ENCODE peak calls at places on chromosomes 11 and 22, in four cellular contexts. T is A549, F is K562, A is GM12878. R is an unnamed sample.

GRCh38 chr11:31641477-31642062 is 132.0 kb downstream of the ELP4 start:
- DNase-seq in T (peak), A (no peak), F (peak), R (peak)

GRCh38 chr11:33172996-33173395 is 11.7 kb upstream of the CSTF3 start:
- DNase-seq in A (no peak), F (no peak), T (no peak), R (peak)

GRCh38 chr22:32328306-32329201 is 29.1 kb upstream of the RFPL3 start:
- DNase-seq in F (no peak), T (no peak), A (no peak), R (no peak)

GRCh38 chr22:19514831-19515565 is 9.2 kb downstream of the CLDN5 start:
- DNase-seq in A (no peak), T (no peak), F (no peak), R (no peak)

GRCh38 chr22:35361001-35361551 is 19.8 kb upstream of the HMOX1 start:
- DNase-seq in A (no peak), F (no peak), T (no peak), R (no peak)

GRCh38 chr11:75350743-75351540 is 519 bp downstream of the ARRB1 start:
- DNase-seq in A (no peak), F (peak), T (no peak), R (no peak)

GRCh38 chr11:128361451-128362020 is 225.8 kb downstream of the ETS1 start:
- DNase-seq in T (no peak), A (no peak), F (no peak), R (no peak)

GRCh38 chr22:47202819-47203553 is 440.5 kb downstream of the TBC1D22A start:
- DNase-seq in F (no peak), T (no peak), A (no peak), R (no peak)

GRCh38 chr11:32893947-32894827 is 1.6 kb downstream of the QSER1 start:
- DNase-seq in T (peak), F (peak), A (peak), R (peak)

GRCh38 chr22:28710889-28711285 is 30.7 kb downstream of the CHEK2 start:
- DNase-seq in T (no peak), A (no peak), F (no peak), R (no peak)

GRCh38 chr22:42814215-42814614 is 42.9 kb downstream of the ARFGAP3 start:
- DNase-seq in T (no peak), A (peak), F (no peak), R (peak)

GRCh38 chr11:46711288-46711687 is 7.7 kb upstream of the F2 start:
- DNase-seq in F (no peak), A (no peak), T (no peak), R (no peak)

GRCh38 chr11:2413735-2414579 is 13.4 kb downstream of the TSSC4 start:
- DNase-seq in T (no peak), F (no peak), A (no peak), R (no peak)

GRCh38 chr11:121389651-121390050 is 62.5 kb upstream of the SORL1 start:
- DNase-seq in T (no peak), F (no peak), A (no peak), R (no peak)

GRCh38 chr11:65773784-65774411 is 6.9 kb downstream of the AP5B1 start:
- DNase-seq in T (no peak), A (no peak), F (no peak), R (no peak)

GRCh38 chr11:71311176-71311925 is 59.0 kb upstream of the SHANK2 start:
- DNase-seq in T (no peak), A (no peak), F (no peak), R (no peak)

GRCh38 chr11:75536786-75537629 is 11.3 kb upstream of the GDPD5 start:
- DNase-seq in F (peak), A (peak), T (peak), R (no peak)

GRCh38 chr22:29382575-29383328 is 5.6 kb downstream of the AP1B1 start:
- DNase-seq in F (peak), A (no peak), T (no peak), R (no peak)

GRCh38 chr11:122650619-122651018 is 4.9 kb upstream of the UBASH3B start:
- DNase-seq in A (no peak), F (no peak), T (no peak), R (no peak)

GRCh38 chr11:67648140-67648795 is 2.3 kb downstream of the ACY3 start:
- DNase-seq in F (peak), A (no peak), T (peak), R (peak)

GRCh38 chr11:77473001-77473800 is 693 bp downstream of the PAK1 start:
- DNase-seq in A (no peak), F (peak), T (peak), R (no peak)

GRCh38 chr22:44972363-44973083 is 37.3 kb downstream of the PHF21B start:
- DNase-seq in A (no peak), F (no peak), T (no peak), R (no peak)

GRCh38 chr11:63767415-63768231 is 952 bp downstream of the ZFTA start:
- DNase-seq in A (no peak), F (peak), T (peak), R (peak)

GRCh38 chr22:37362618-37363017 is 64.7 kb downstream of the ELFN2 start:
- DNase-seq in T (no peak), F (no peak), A (no peak), R (no peak)

GRCh38 chr11:86608251-86608799 is 64.1 kb downstream of the ME3 start:
- DNase-seq in T (peak), F (peak), A (peak), R (peak)

GRCh38 chr11:122045181-122045586 is 70.8 kb downstream of the BLID start:
- DNase-seq in A (no peak), F (no peak), T (peak), R (no peak)

GRCh38 chr11:122089111-122089510 is 26.9 kb downstream of the BLID start:
- DNase-seq in A (no peak), T (no peak), F (no peak), R (no peak)

GRCh38 chr11:44931466-44931865 is 19.2 kb downstream of the TP53I11 start:
- DNase-seq in T (no peak), A (no peak), F (no peak), R (no peak)

GRCh38 chr11:125995313-125995712 is 49.5 kb downstream of the VSIG10L2 start:
- DNase-seq in F (no peak), A (no peak), T (no peak), R (no peak)

GRCh38 chr11:128727811-128728431 is 34.0 kb downstream of the FLI1 start:
- DNase-seq in T (no peak), F (no peak), A (no peak), R (no peak)

GRCh38 chr11:4991066-4991465 is 3.6 kb upstream of the OR51L1 start:
- DNase-seq in A (no peak), F (peak), T (peak), R (no peak)

GRCh38 chr11:87224486-87224885 is 186.8 kb downstream of the TMEM135 start:
- DNase-seq in F (no peak), T (no peak), A (no peak), R (no peak)

GRCh38 chr11:69032833-69033232 is 15.9 kb upstream of the TPCN2 start:
- DNase-seq in A (no peak), T (no peak), F (no peak), R (no peak)

GRCh38 chr11:78392854-78393253 is 24.8 kb downstream of the GAB2 start:
- DNase-seq in A (no peak), T (no peak), F (peak), R (no peak)

GRCh38 chr11:7604331-7604973 is 68.8 kb downstream of the CYB5R2 start:
- DNase-seq in A (no peak), F (peak), T (peak), R (no peak)

GRCh38 chr11:19344661-19345518 is 104.1 kb upstream of the E2F8 start:
- DNase-seq in F (no peak), A (no peak), T (peak), R (no peak)

GRCh38 chr22:30488121-30488520 is 16.3 kb upstream of the SEC14L3 start:
- DNase-seq in T (no peak), F (no peak), A (no peak), R (no peak)

GRCh38 chr11:73141031-73141308 is 1.1 kb downstream of the FCHSD2 start:
- DNase-seq in F (peak), T (peak), A (no peak), R (no peak)

GRCh38 chr11:88464528-88464927 is 127.0 kb upstream of the CTSC start:
- DNase-seq in A (no peak), F (no peak), T (no peak), R (no peak)

DNA sequence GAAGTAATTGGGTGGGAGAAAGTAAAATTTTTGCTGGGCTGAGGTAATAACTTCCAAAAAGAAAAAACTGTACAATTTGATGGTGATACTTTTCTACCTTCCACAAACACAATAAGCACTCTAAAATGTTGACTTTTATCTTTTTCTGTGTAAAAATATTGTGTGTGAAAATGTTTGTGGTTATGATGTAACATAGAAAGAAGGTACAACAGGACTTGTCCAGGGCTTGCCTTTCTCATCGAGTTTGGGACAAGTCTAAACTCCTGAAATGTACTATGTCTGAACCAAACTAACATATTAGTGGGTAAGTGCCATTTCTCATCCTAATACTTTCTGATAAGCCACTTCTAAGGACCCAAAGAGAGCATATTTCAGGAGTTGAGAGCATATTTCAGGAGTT is 174.2 kb upstream of the PDGFD start:
- DNase-seq in A (no peak), T (no peak), F (no peak), R (no peak)
- TF ChIP-seq BHLHE40 in A (no peak), T (no peak), F (no peak), R (no peak)

GRCh38 chr22:24088796-24089195 is 77.7 kb downstream of the CABIN1 start:
- DNase-seq in F (no peak), T (no peak), A (no peak), R (no peak)

GRCh38 chr22:24090581-24090980 is 79.5 kb downstream of the CABIN1 start:
- DNase-seq in T (no peak), F (peak), A (no peak), R (no peak)

GRCh38 chr22:24089951-24090350 is 78.8 kb downstream of the CABIN1 start:
- DNase-seq in T (no peak), A (no peak), F (no peak), R (no peak)

GRCh38 chr22:24086310-24086709 is 75.2 kb downstream of the CABIN1 start:
- DNase-seq in A (no peak), T (no peak), F (no peak), R (no peak)

DNA sequence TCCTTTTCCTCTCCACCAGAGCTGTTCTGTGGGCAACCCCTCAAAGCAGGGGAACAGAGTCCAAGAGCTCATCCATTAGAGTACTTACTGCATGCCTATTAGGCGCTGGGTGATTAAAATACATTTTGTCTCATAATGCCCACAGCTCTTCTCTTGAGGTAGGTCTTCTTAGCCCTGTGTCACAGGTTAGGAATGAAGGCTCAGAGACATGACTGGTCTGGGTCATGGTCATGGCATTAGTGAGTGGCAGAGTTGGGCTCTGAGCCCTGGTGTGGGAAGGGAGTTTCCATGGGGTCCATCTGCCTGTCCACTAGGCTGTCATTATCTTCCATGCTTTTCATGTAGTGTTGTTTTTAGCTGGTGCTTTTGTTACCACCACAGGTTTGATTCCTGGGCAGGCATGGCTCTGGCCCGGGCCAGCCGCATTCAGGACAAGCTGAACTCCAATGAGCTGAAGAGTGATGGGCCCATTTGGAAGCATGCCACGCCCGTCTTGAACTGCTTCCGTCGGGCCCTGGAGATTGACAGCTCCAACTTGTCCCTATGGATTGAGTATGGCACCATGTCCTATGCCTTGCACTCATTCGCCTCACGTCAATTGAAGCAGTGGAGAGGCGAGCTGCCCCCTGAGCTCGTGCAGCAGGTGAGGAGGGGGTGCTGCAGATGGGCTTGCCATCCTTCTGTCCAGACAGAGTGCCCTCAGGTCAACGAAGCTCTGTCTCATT is 76.1 kb downstream of the CABIN1 start:
- DNase-seq in A (no peak), T (no peak), F (no peak), R (no peak)
- TF ChIP-seq POLR2AphosphoS2 in A (no peak), T (no peak), F (no peak), R (no peak)

DNA sequence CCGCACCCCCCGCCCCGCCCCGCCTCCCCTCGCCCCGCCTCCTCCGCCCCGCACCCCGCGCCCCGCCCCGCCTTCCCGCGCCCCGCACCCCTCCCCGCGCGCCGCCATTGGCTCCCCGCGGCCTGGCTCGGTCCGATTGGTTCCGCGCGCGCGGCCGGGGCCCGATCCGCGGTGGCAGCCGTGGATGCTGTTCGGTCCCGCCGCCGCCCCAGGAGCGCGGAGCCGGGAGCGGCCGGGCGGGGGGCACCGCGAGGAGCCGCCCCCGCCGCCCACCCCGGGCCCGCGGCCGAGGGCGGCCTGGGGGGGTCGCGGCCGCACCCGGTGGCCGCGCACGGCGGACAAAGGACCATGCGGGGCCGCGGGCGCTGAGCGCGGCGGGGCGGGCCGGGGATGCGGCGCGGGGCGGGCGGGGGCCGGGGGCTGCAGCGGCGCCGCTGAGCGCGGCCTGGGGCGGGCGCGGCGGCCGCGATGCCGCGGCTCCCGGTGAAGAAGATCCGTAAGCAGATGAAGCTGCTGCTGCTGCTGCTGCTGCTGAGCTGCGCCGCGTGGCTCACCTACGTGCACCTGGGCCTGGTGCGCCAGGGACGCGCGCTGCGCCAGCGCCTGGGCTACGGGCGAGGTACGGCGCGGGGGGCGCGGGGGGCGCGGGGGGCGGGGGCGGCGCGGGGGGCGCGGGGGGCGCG is at the start of gene B4GALNT4:
- DNase-seq in T (no peak), F (peak), A (no peak), R (no peak)
- TF ChIP-seq ESRRA in T (no peak), F (no peak), A (no peak), R (no peak)

DNA sequence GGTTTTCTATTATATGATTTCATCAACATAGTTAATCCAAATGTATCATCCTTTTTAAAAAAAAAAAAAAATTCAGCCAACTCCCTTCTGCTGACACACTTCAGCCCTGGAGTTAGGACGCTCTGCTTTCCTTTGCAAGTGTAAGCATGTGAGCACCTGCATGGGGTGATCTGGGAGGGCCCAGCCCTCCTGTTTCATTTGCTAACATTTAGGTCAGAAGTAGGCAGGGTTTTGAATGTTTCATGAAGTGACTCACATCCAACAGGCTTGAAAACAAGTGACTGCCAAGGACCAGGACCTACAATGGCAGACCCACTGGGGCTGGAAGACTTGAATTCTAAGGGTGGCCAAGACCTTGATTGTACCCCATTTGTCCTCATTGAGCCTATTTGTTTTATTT is 137.4 kb downstream of the CD44 start:
- DNase-seq in F (no peak), A (no peak), T (peak), R (no peak)
- TF ChIP-seq BHLHE40 in F (no peak), A (no peak), T (no peak), R (no peak)

DNA sequence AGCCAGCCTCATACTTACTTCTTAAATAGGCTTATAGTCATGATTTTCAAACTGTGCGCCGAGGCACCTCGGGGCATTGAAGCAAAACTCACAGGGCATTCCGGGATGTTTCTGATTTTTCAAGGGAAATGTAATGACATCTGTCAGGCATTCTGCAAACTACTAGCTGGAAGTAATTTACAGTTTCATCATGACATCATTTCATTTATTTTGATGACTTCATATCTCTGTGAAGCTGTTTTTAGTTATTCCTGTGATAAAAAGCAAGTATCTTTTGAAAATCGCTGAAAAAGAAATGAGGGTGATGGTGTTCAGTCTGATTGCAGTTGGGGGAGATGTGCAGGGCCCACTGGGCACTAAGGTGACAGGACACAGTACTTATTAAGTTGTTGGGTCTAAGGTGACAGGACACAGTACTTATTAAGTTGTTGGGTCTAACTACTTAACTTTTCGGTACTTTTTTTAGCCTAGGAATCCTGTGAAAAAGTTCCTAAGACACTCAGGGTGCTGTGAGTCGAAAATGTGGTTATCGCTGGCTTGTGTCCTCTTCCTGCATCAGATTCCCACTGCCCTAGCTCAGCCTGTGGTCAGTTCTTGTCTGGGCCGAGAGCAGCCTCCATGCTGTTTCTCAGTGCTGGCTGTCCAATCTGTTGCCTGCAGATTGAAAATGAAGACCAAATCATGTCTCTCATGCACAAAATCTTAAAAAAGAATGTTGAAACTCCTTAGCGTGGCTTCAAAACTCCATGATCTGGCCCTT is 42.6 kb downstream of the APLP2 start:
- DNase-seq in F (no peak), T (no peak), A (no peak), R (no peak)
- TF ChIP-seq POLR2AphosphoS2 in F (no peak), T (no peak), A (no peak), R (no peak)

GRCh38 chr11:96309001-96309642 is 33.9 kb downstream of the MAML2 start:
- DNase-seq in A (no peak), F (no peak), T (no peak), R (no peak)
- TF ChIP-seq ESRRA in A (no peak), F (no peak), T (no peak), R (no peak)

R was measured in HepG2.